ENCODE peak calls at places on chromosomes 12 and 14, in four cellular contexts. D, Z, Q and A are unnamed samples.

GRCh38 chr14:77607741-77608302 is 8.6 kb downstream of the SPTLC2 start:
- DNase-seq in D (peak; percentile 6), Z (peak; percentile 27), Q (no peak), A (no peak)

GRCh38 chr12:131030472-131031328 is 77.0 kb downstream of the ADGRD1 start:
- DNase-seq in D (no peak), Z (no peak), Q (no peak), A (no peak)

GRCh38 chr12:113390064-113391043 is 13.3 kb downstream of the SDS start:
- DNase-seq in D (no peak), Z (no peak), Q (no peak), A (no peak)

GRCh38 chr12:34599530-34600513 is 577.5 kb downstream of the ALG10 start:
- DNase-seq in D (no peak), Z (no peak), Q (peak; percentile 49), A (peak; percentile 60)

GRCh38 chr12:124994435-124994975 is 1.1 kb downstream of the BRI3BP start:
- DNase-seq in D (no peak), Z (peak; percentile 25), Q (no peak), A (no peak)

GRCh38 chr12:2806700-2807099 is 5.8 kb upstream of the ITFG2 start:
- DNase-seq in D (no peak), Z (no peak), Q (no peak), A (no peak)

GRCh38 chr12:50166776-50167025 is 468 bp downstream of the CERS5 start:
- DNase-seq in D (peak; percentile 79), Z (peak; percentile 48), Q (peak; percentile 88), A (peak; percentile 93)

GRCh38 chr12:52210186-52210924 is 18.5 kb upstream of the KRT80 start:
- DNase-seq in D (no peak), Z (no peak), Q (peak; percentile 67), A (peak; percentile 27)

GRCh38 chr12:65313704-65314317 is 35.3 kb downstream of the MSRB3 start:
- DNase-seq in D (no peak), Z (no peak), Q (no peak), A (no peak)

GRCh38 chr12:100720016-100720654 is 74.4 kb upstream of the ANO4 start:
- DNase-seq in D (no peak), Z (no peak), Q (no peak), A (no peak)

GRCh38 chr12:29595071-29595755 is 97.7 kb upstream of the OVCH1 start:
- DNase-seq in D (no peak), Z (no peak), Q (no peak), A (no peak)

GRCh38 chr12:76820888-76821482 is 57.1 kb downstream of the ZDHHC17 start:
- DNase-seq in D (no peak), Z (no peak), Q (no peak), A (no peak)

GRCh38 chr12:110846615-110847566 is at the start of gene CCDC63:
- DNase-seq in D (peak; percentile 37), Z (peak; percentile 61), Q (peak; percentile 88), A (no peak)

GRCh38 chr12:5442251-5443006 is 10.5 kb downstream of the NTF3 start:
- DNase-seq in D (no peak), Z (no peak), Q (no peak), A (no peak)

GRCh38 chr12:98646165-98646764 is 1.2 kb downstream of the APAF1 start:
- DNase-seq in D (no peak), Z (no peak), Q (no peak), A (no peak)

GRCh38 chr14:34035177-34035933 is 84.5 kb upstream of the EGLN3 start:
- DNase-seq in D (no peak), Z (peak; percentile 77), Q (no peak), A (no peak)

GRCh38 chr14:51368721-51369163 is 128.7 kb downstream of the TMX1 start:
- DNase-seq in D (no peak), Z (peak; percentile 43), Q (no peak), A (no peak)